ENCODE peak calls at places on chromosomes 4 and X, in nine cellular contexts. One of them, this sample, is unnamed.

GRCh38 chr4:106246441-106246840 is 69.6 kb downstream of the TBCK start:
- DNase-seq in stimulated activated CD8-positive, alpha-beta memory T cell treated with anti-CD3 and anti-CD28 coated beads, Interleukin-4, amount 100 ng/mL, for 48 hours: no peak
- DNase-seq in IMR-90: no peak
- DNase-seq in epithelial cell of prostate: no peak
- DNase-seq in transverse colon: no peak
- DNase-seq in activated T-helper 2 cell treated with anti-CD3 and anti-CD28 coated beads, Interferon-gamma antibody, Interleukin-2, Interleukin-4, amounts not matched to agents 10 μg/mL and 5 μg/mL and 100 μg/mL, durations not matched to agents 14 hours and 24 hours and 36 hours: no peak
- DNase-seq in pons: no peak
- DNase-seq in right atrium auricular region: no peak
- DNase-seq in endothelial cell: no peak
- DNase-seq in this sample: no peak

GRCh38 chr4:74202062-74202586 is 44.2 kb downstream of the MTHFD2L start:
- DNase-seq in pons: no peak
- DNase-seq in stimulated activated CD8-positive, alpha-beta memory T cell treated with anti-CD3 and anti-CD28 coated beads, Interleukin-4, amount 100 ng/mL, for 48 hours: no peak
- DNase-seq in IMR-90: peak
- DNase-seq in right atrium auricular region: no peak
- DNase-seq in activated T-helper 2 cell treated with anti-CD3 and anti-CD28 coated beads, Interferon-gamma antibody, Interleukin-2, Interleukin-4, amounts not matched to agents 10 μg/mL and 5 μg/mL and 100 μg/mL, durations not matched to agents 14 hours and 24 hours and 36 hours: no peak
- DNase-seq in endothelial cell: no peak
- DNase-seq in transverse colon: no peak
- DNase-seq in epithelial cell of prostate: no peak
- DNase-seq in this sample: no peak

GRCh38 chr4:122091836-122092235 is 60.3 kb upstream of the BLTP1 start:
- DNase-seq in right atrium auricular region: no peak
- DNase-seq in transverse colon: no peak
- DNase-seq in stimulated activated CD8-positive, alpha-beta memory T cell treated with anti-CD3 and anti-CD28 coated beads, Interleukin-4, amount 100 ng/mL, for 48 hours: no peak
- DNase-seq in endothelial cell: no peak
- DNase-seq in activated T-helper 2 cell treated with anti-CD3 and anti-CD28 coated beads, Interferon-gamma antibody, Interleukin-2, Interleukin-4, amounts not matched to agents 10 μg/mL and 5 μg/mL and 100 μg/mL, durations not matched to agents 14 hours and 24 hours and 36 hours: no peak
- DNase-seq in pons: no peak
- DNase-seq in IMR-90: no peak
- DNase-seq in epithelial cell of prostate: no peak
- DNase-seq in this sample: no peak

GRCh38 chr4:145098675-145099037 is 545 bp downstream of the ABCE1 start:
- DNase-seq in pons: peak
- DNase-seq in endothelial cell: no peak
- DNase-seq in stimulated activated CD8-positive, alpha-beta memory T cell treated with anti-CD3 and anti-CD28 coated beads, Interleukin-4, amount 100 ng/mL, for 48 hours: peak
- DNase-seq in IMR-90: peak
- DNase-seq in transverse colon: peak
- DNase-seq in activated T-helper 2 cell treated with anti-CD3 and anti-CD28 coated beads, Interferon-gamma antibody, Interleukin-2, Interleukin-4, amounts not matched to agents 10 μg/mL and 5 μg/mL and 100 μg/mL, durations not matched to agents 14 hours and 24 hours and 36 hours: peak
- DNase-seq in epithelial cell of prostate: peak
- DNase-seq in right atrium auricular region: no peak
- DNase-seq in this sample: no peak

GRCh38 chrX:138723301-138723700 is 11.8 kb upstream of the FGF13 start:
- DNase-seq in transverse colon: no peak
- DNase-seq in epithelial cell of prostate: no peak
- DNase-seq in activated T-helper 2 cell treated with anti-CD3 and anti-CD28 coated beads, Interferon-gamma antibody, Interleukin-2, Interleukin-4, amounts not matched to agents 10 μg/mL and 5 μg/mL and 100 μg/mL, durations not matched to agents 14 hours and 24 hours and 36 hours: no peak
- DNase-seq in endothelial cell: no peak
- DNase-seq in pons: no peak
- DNase-seq in stimulated activated CD8-positive, alpha-beta memory T cell treated with anti-CD3 and anti-CD28 coated beads, Interleukin-4, amount 100 ng/mL, for 48 hours: no peak
- DNase-seq in right atrium auricular region: no peak
- DNase-seq in IMR-90: no peak
- DNase-seq in this sample: no peak

GRCh38 chr4:90852232-90852631 is 725.0 kb downstream of the CCSER1 start:
- DNase-seq in right atrium auricular region: no peak
- DNase-seq in epithelial cell of prostate: no peak
- DNase-seq in IMR-90: no peak
- DNase-seq in activated T-helper 2 cell treated with anti-CD3 and anti-CD28 coated beads, Interferon-gamma antibody, Interleukin-2, Interleukin-4, amounts not matched to agents 10 μg/mL and 5 μg/mL and 100 μg/mL, durations not matched to agents 14 hours and 24 hours and 36 hours: no peak
- DNase-seq in pons: peak
- DNase-seq in endothelial cell: no peak
- DNase-seq in stimulated activated CD8-positive, alpha-beta memory T cell treated with anti-CD3 and anti-CD28 coated beads, Interleukin-4, amount 100 ng/mL, for 48 hours: no peak
- DNase-seq in transverse colon: no peak
- DNase-seq in this sample: no peak

GRCh38 chr4:77084019-77084604 is 8.3 kb upstream of the CCNI start:
- DNase-seq in IMR-90: no peak
- DNase-seq in epithelial cell of prostate: no peak
- DNase-seq in endothelial cell: no peak
- DNase-seq in activated T-helper 2 cell treated with anti-CD3 and anti-CD28 coated beads, Interferon-gamma antibody, Interleukin-2, Interleukin-4, amounts not matched to agents 10 μg/mL and 5 μg/mL and 100 μg/mL, durations not matched to agents 14 hours and 24 hours and 36 hours: no peak
- DNase-seq in right atrium auricular region: no peak
- DNase-seq in pons: no peak
- DNase-seq in transverse colon: no peak
- DNase-seq in stimulated activated CD8-positive, alpha-beta memory T cell treated with anti-CD3 and anti-CD28 coated beads, Interleukin-4, amount 100 ng/mL, for 48 hours: no peak
- DNase-seq in this sample: no peak

GRCh38 chr4:89140168-89140759 is 28.9 kb downstream of the TIGD2 start:
- DNase-seq in right atrium auricular region: no peak
- DNase-seq in pons: no peak
- DNase-seq in activated T-helper 2 cell treated with anti-CD3 and anti-CD28 coated beads, Interferon-gamma antibody, Interleukin-2, Interleukin-4, amounts not matched to agents 10 μg/mL and 5 μg/mL and 100 μg/mL, durations not matched to agents 14 hours and 24 hours and 36 hours: no peak
- DNase-seq in transverse colon: no peak
- DNase-seq in endothelial cell: no peak
- DNase-seq in stimulated activated CD8-positive, alpha-beta memory T cell treated with anti-CD3 and anti-CD28 coated beads, Interleukin-4, amount 100 ng/mL, for 48 hours: no peak
- DNase-seq in epithelial cell of prostate: no peak
- DNase-seq in IMR-90: no peak
- DNase-seq in this sample: no peak

GRCh38 chrX:134004038-134004437 is 18.6 kb upstream of the GPC3 start:
- DNase-seq in activated T-helper 2 cell treated with anti-CD3 and anti-CD28 coated beads, Interferon-gamma antibody, Interleukin-2, Interleukin-4, amounts not matched to agents 10 μg/mL and 5 μg/mL and 100 μg/mL, durations not matched to agents 14 hours and 24 hours and 36 hours: no peak
- DNase-seq in epithelial cell of prostate: peak
- DNase-seq in IMR-90: peak
- DNase-seq in right atrium auricular region: no peak
- DNase-seq in transverse colon: no peak
- DNase-seq in endothelial cell: no peak
- DNase-seq in stimulated activated CD8-positive, alpha-beta memory T cell treated with anti-CD3 and anti-CD28 coated beads, Interleukin-4, amount 100 ng/mL, for 48 hours: no peak
- DNase-seq in pons: no peak
- DNase-seq in this sample: no peak

GRCh38 chr4:113368056-113368455 is 318.6 kb downstream of the ANK2 start:
- DNase-seq in right atrium auricular region: no peak
- DNase-seq in endothelial cell: no peak
- DNase-seq in transverse colon: no peak
- DNase-seq in activated T-helper 2 cell treated with anti-CD3 and anti-CD28 coated beads, Interferon-gamma antibody, Interleukin-2, Interleukin-4, amounts not matched to agents 10 μg/mL and 5 μg/mL and 100 μg/mL, durations not matched to agents 14 hours and 24 hours and 36 hours: no peak
- DNase-seq in epithelial cell of prostate: no peak
- DNase-seq in IMR-90: peak
- DNase-seq in stimulated activated CD8-positive, alpha-beta memory T cell treated with anti-CD3 and anti-CD28 coated beads, Interleukin-4, amount 100 ng/mL, for 48 hours: no peak
- DNase-seq in pons: no peak
- DNase-seq in this sample: no peak

GRCh38 chrX:10579018-10579752 is 41.2 kb downstream of the MID1 start:
- DNase-seq in pons: no peak
- DNase-seq in activated T-helper 2 cell treated with anti-CD3 and anti-CD28 coated beads, Interferon-gamma antibody, Interleukin-2, Interleukin-4, amounts not matched to agents 10 μg/mL and 5 μg/mL and 100 μg/mL, durations not matched to agents 14 hours and 24 hours and 36 hours: no peak
- DNase-seq in epithelial cell of prostate: no peak
- DNase-seq in transverse colon: no peak
- DNase-seq in stimulated activated CD8-positive, alpha-beta memory T cell treated with anti-CD3 and anti-CD28 coated beads, Interleukin-4, amount 100 ng/mL, for 48 hours: no peak
- DNase-seq in IMR-90: peak
- DNase-seq in endothelial cell: no peak
- DNase-seq in right atrium auricular region: no peak
- DNase-seq in this sample: no peak

GRCh38 chrX:102599084-102599949 is at the start of gene ARMCX5:
- DNase-seq in endothelial cell: peak
- DNase-seq in IMR-90: peak
- DNase-seq in stimulated activated CD8-positive, alpha-beta memory T cell treated with anti-CD3 and anti-CD28 coated beads, Interleukin-4, amount 100 ng/mL, for 48 hours: peak
- DNase-seq in activated T-helper 2 cell treated with anti-CD3 and anti-CD28 coated beads, Interferon-gamma antibody, Interleukin-2, Interleukin-4, amounts not matched to agents 10 μg/mL and 5 μg/mL and 100 μg/mL, durations not matched to agents 14 hours and 24 hours and 36 hours: peak
- DNase-seq in transverse colon: peak
- DNase-seq in pons: peak
- DNase-seq in epithelial cell of prostate: peak
- DNase-seq in right atrium auricular region: peak
- DNase-seq in this sample: no peak

GRCh38 chr4:118398226-118399090 is 45.7 kb upstream of the PRSS12 start:
- DNase-seq in pons: no peak
- DNase-seq in IMR-90: no peak
- DNase-seq in stimulated activated CD8-positive, alpha-beta memory T cell treated with anti-CD3 and anti-CD28 coated beads, Interleukin-4, amount 100 ng/mL, for 48 hours: no peak
- DNase-seq in endothelial cell: no peak
- DNase-seq in activated T-helper 2 cell treated with anti-CD3 and anti-CD28 coated beads, Interferon-gamma antibody, Interleukin-2, Interleukin-4, amounts not matched to agents 10 μg/mL and 5 μg/mL and 100 μg/mL, durations not matched to agents 14 hours and 24 hours and 36 hours: no peak
- DNase-seq in transverse colon: no peak
- DNase-seq in epithelial cell of prostate: no peak
- DNase-seq in right atrium auricular region: no peak
- DNase-seq in this sample: no peak

GRCh38 chr4:142092941-142093340 is 456.6 kb downstream of the IL15 start:
- DNase-seq in epithelial cell of prostate: no peak
- DNase-seq in activated T-helper 2 cell treated with anti-CD3 and anti-CD28 coated beads, Interferon-gamma antibody, Interleukin-2, Interleukin-4, amounts not matched to agents 10 μg/mL and 5 μg/mL and 100 μg/mL, durations not matched to agents 14 hours and 24 hours and 36 hours: no peak
- DNase-seq in transverse colon: no peak
- DNase-seq in right atrium auricular region: no peak
- DNase-seq in stimulated activated CD8-positive, alpha-beta memory T cell treated with anti-CD3 and anti-CD28 coated beads, Interleukin-4, amount 100 ng/mL, for 48 hours: no peak
- DNase-seq in endothelial cell: no peak
- DNase-seq in pons: no peak
- DNase-seq in IMR-90: peak
- DNase-seq in this sample: no peak

GRCh38 chr4:153655928-153656327 is 28.2 kb upstream of the TLR2 start:
- DNase-seq in IMR-90: no peak
- DNase-seq in right atrium auricular region: no peak
- DNase-seq in pons: peak
- DNase-seq in endothelial cell: no peak
- DNase-seq in transverse colon: no peak
- DNase-seq in stimulated activated CD8-positive, alpha-beta memory T cell treated with anti-CD3 and anti-CD28 coated beads, Interleukin-4, amount 100 ng/mL, for 48 hours: no peak
- DNase-seq in activated T-helper 2 cell treated with anti-CD3 and anti-CD28 coated beads, Interferon-gamma antibody, Interleukin-2, Interleukin-4, amounts not matched to agents 10 μg/mL and 5 μg/mL and 100 μg/mL, durations not matched to agents 14 hours and 24 hours and 36 hours: no peak
- DNase-seq in epithelial cell of prostate: no peak
- DNase-seq in this sample: no peak

GRCh38 chrX:36868592-36868991 is 139.6 kb upstream of the FAM47C start:
- DNase-seq in transverse colon: no peak
- DNase-seq in stimulated activated CD8-positive, alpha-beta memory T cell treated with anti-CD3 and anti-CD28 coated beads, Interleukin-4, amount 100 ng/mL, for 48 hours: no peak
- DNase-seq in activated T-helper 2 cell treated with anti-CD3 and anti-CD28 coated beads, Interferon-gamma antibody, Interleukin-2, Interleukin-4, amounts not matched to agents 10 μg/mL and 5 μg/mL and 100 μg/mL, durations not matched to agents 14 hours and 24 hours and 36 hours: no peak
- DNase-seq in pons: no peak
- DNase-seq in IMR-90: no peak
- DNase-seq in right atrium auricular region: no peak
- DNase-seq in epithelial cell of prostate: no peak
- DNase-seq in endothelial cell: no peak
- DNase-seq in this sample: no peak

GRCh38 chr4:108068422-108068821 is 78.7 kb downstream of the HADH start:
- DNase-seq in IMR-90: no peak
- DNase-seq in activated T-helper 2 cell treated with anti-CD3 and anti-CD28 coated beads, Interferon-gamma antibody, Interleukin-2, Interleukin-4, amounts not matched to agents 10 μg/mL and 5 μg/mL and 100 μg/mL, durations not matched to agents 14 hours and 24 hours and 36 hours: no peak
- DNase-seq in pons: no peak
- DNase-seq in stimulated activated CD8-positive, alpha-beta memory T cell treated with anti-CD3 and anti-CD28 coated beads, Interleukin-4, amount 100 ng/mL, for 48 hours: no peak
- DNase-seq in transverse colon: no peak
- DNase-seq in endothelial cell: no peak
- DNase-seq in epithelial cell of prostate: no peak
- DNase-seq in right atrium auricular region: no peak
- DNase-seq in this sample: no peak

GRCh38 chr4:89158884-89159503 is 47.7 kb downstream of the TIGD2 start:
- DNase-seq in endothelial cell: peak
- DNase-seq in right atrium auricular region: no peak
- DNase-seq in IMR-90: peak
- DNase-seq in activated T-helper 2 cell treated with anti-CD3 and anti-CD28 coated beads, Interferon-gamma antibody, Interleukin-2, Interleukin-4, amounts not matched to agents 10 μg/mL and 5 μg/mL and 100 μg/mL, durations not matched to agents 14 hours and 24 hours and 36 hours: no peak
- DNase-seq in epithelial cell of prostate: no peak
- DNase-seq in pons: peak
- DNase-seq in stimulated activated CD8-positive, alpha-beta memory T cell treated with anti-CD3 and anti-CD28 coated beads, Interleukin-4, amount 100 ng/mL, for 48 hours: no peak
- DNase-seq in transverse colon: no peak
- DNase-seq in this sample: no peak

GRCh38 chrX:107154787-107155620 is 36.4 kb upstream of the RBM41 start:
- DNase-seq in right atrium auricular region: no peak
- DNase-seq in transverse colon: no peak
- DNase-seq in activated T-helper 2 cell treated with anti-CD3 and anti-CD28 coated beads, Interferon-gamma antibody, Interleukin-2, Interleukin-4, amounts not matched to agents 10 μg/mL and 5 μg/mL and 100 μg/mL, durations not matched to agents 14 hours and 24 hours and 36 hours: no peak
- DNase-seq in pons: no peak
- DNase-seq in IMR-90: peak
- DNase-seq in endothelial cell: no peak
- DNase-seq in stimulated activated CD8-positive, alpha-beta memory T cell treated with anti-CD3 and anti-CD28 coated beads, Interleukin-4, amount 100 ng/mL, for 48 hours: peak
- DNase-seq in epithelial cell of prostate: peak
- DNase-seq in this sample: no peak

GRCh38 chr4:168883513-168883912 is 126.5 kb downstream of the CBR4 start:
- DNase-seq in epithelial cell of prostate: no peak
- DNase-seq in endothelial cell: no peak
- DNase-seq in stimulated activated CD8-positive, alpha-beta memory T cell treated with anti-CD3 and anti-CD28 coated beads, Interleukin-4, amount 100 ng/mL, for 48 hours: no peak
- DNase-seq in right atrium auricular region: no peak
- DNase-seq in pons: no peak
- DNase-seq in activated T-helper 2 cell treated with anti-CD3 and anti-CD28 coated beads, Interferon-gamma antibody, Interleukin-2, Interleukin-4, amounts not matched to agents 10 μg/mL and 5 μg/mL and 100 μg/mL, durations not matched to agents 14 hours and 24 hours and 36 hours: no peak
- DNase-seq in IMR-90: peak
- DNase-seq in transverse colon: no peak
- DNase-seq in this sample: no peak

GRCh38 chrX:113741744-113742143 is 842.1 kb upstream of the HTR2C start:
- DNase-seq in right atrium auricular region: no peak
- DNase-seq in IMR-90: no peak
- DNase-seq in epithelial cell of prostate: no peak
- DNase-seq in activated T-helper 2 cell treated with anti-CD3 and anti-CD28 coated beads, Interferon-gamma antibody, Interleukin-2, Interleukin-4, amounts not matched to agents 10 μg/mL and 5 μg/mL and 100 μg/mL, durations not matched to agents 14 hours and 24 hours and 36 hours: no peak
- DNase-seq in stimulated activated CD8-positive, alpha-beta memory T cell treated with anti-CD3 and anti-CD28 coated beads, Interleukin-4, amount 100 ng/mL, for 48 hours: no peak
- DNase-seq in pons: peak
- DNase-seq in endothelial cell: peak
- DNase-seq in transverse colon: no peak
- DNase-seq in this sample: no peak

GRCh38 chr4:176207839-176208238 is 12.5 kb upstream of the SPATA4 start:
- DNase-seq in activated T-helper 2 cell treated with anti-CD3 and anti-CD28 coated beads, Interferon-gamma antibody, Interleukin-2, Interleukin-4, amounts not matched to agents 10 μg/mL and 5 μg/mL and 100 μg/mL, durations not matched to agents 14 hours and 24 hours and 36 hours: no peak
- DNase-seq in stimulated activated CD8-positive, alpha-beta memory T cell treated with anti-CD3 and anti-CD28 coated beads, Interleukin-4, amount 100 ng/mL, for 48 hours: no peak
- DNase-seq in pons: no peak
- DNase-seq in transverse colon: no peak
- DNase-seq in epithelial cell of prostate: no peak
- DNase-seq in endothelial cell: no peak
- DNase-seq in right atrium auricular region: no peak
- DNase-seq in IMR-90: no peak
- DNase-seq in this sample: no peak

GRCh38 chr4:123603165-123603564 is 206.6 kb downstream of the SPRY1 start:
- DNase-seq in activated T-helper 2 cell treated with anti-CD3 and anti-CD28 coated beads, Interferon-gamma antibody, Interleukin-2, Interleukin-4, amounts not matched to agents 10 μg/mL and 5 μg/mL and 100 μg/mL, durations not matched to agents 14 hours and 24 hours and 36 hours: no peak
- DNase-seq in endothelial cell: no peak
- DNase-seq in stimulated activated CD8-positive, alpha-beta memory T cell treated with anti-CD3 and anti-CD28 coated beads, Interleukin-4, amount 100 ng/mL, for 48 hours: no peak
- DNase-seq in epithelial cell of prostate: no peak
- DNase-seq in IMR-90: peak
- DNase-seq in right atrium auricular region: no peak
- DNase-seq in transverse colon: peak
- DNase-seq in pons: no peak
- DNase-seq in this sample: no peak

This sample was measured in vagina.